ENCODE peak calls at places on chromosomes 1 and 21, in six cellular contexts. G is ovary, X is left lung, S is lower lobe of right lung, A is dorsolateral prefrontal cortex, W is fibroblast of villous mesenchyme. M is an unnamed sample.

GRCh38 chr1:57576750-57577149 is 152.9 kb upstream of the DAB1 start:
- DNase-seq in A (no peak), W (no peak), G (no peak), X (no peak), S (no peak), M (no peak)

GRCh38 chr1:230085178-230085515 is 18.1 kb downstream of the GALNT2 start:
- DNase-seq in G (no peak), X (no peak), A (no peak), S (no peak), W (no peak), M (no peak)

GRCh38 chr1:208245185-208245705 is 1.1 kb upstream of the PLXNA2 start:
- DNase-seq in X (peak), G (peak), S (peak), A (peak), W (peak), M (peak)

GRCh38 chr1:91791103-91791502 is 94.8 kb downstream of the TGFBR3 start:
- DNase-seq in G (no peak), A (no peak), X (no peak), W (no peak), S (no peak), M (no peak)

GRCh38 chr1:218171302-218171893 is 113.7 kb upstream of the RRP15 start:
- DNase-seq in X (no peak), S (no peak), G (no peak), A (no peak), W (peak), M (peak)

GRCh38 chr1:61157420-61157987 is 75.1 kb downstream of the NFIA start:
- DNase-seq in S (no peak), G (no peak), W (peak), A (no peak), X (no peak), M (peak)

GRCh38 chr1:182957902-182958395 is 5.0 kb upstream of the SHCBP1L start:
- DNase-seq in W (no peak), S (no peak), X (no peak), G (no peak), A (no peak), M (no peak)

GRCh38 chr1:818611-819291 is 105.0 kb upstream of the SAMD11 start:
- DNase-seq in S (no peak), X (no peak), A (no peak), G (no peak), W (peak), M (no peak)

GRCh38 chr1:153728305-153729066 is 636 bp downstream of the INTS3 start:
- DNase-seq in G (peak), W (peak), A (no peak), X (peak), S (peak), M (peak)

GRCh38 chr1:109847251-109847650 is 63.4 kb upstream of the CSF1 start:
- DNase-seq in S (no peak), G (no peak), X (no peak), W (no peak), A (no peak), M (no peak)

GRCh38 chr1:197896301-197896700 is 6.1 kb upstream of the C1orf53 start:
- DNase-seq in A (no peak), G (no peak), S (no peak), X (no peak), W (no peak), M (no peak)

GRCh38 chr1:228212966-228213844 is 5.4 kb downstream of the OBSCN start:
- DNase-seq in X (peak), S (peak), W (peak), A (peak), G (peak), M (peak)

GRCh38 chr1:8194481-8195227 is 123.3 kb upstream of the SLC45A1 start:
- DNase-seq in X (no peak), G (peak), A (no peak), S (no peak), W (no peak), M (peak)

GRCh38 chr1:8096105-8097011 is 70.2 kb upstream of the ERRFI1 start:
- DNase-seq in G (no peak), S (no peak), W (peak), X (no peak), A (no peak), M (peak)

GRCh38 chr1:212710566-212710965 is 10.9 kb upstream of the BATF3 start:
- DNase-seq in W (no peak), A (no peak), X (no peak), S (no peak), G (no peak), M (no peak)

GRCh38 chr21:25717491-25718139 is 17.1 kb downstream of the ATP5PF start:
- DNase-seq in W (peak), S (no peak), X (no peak), G (no peak), A (no peak), M (peak)

GRCh38 chr1:118253310-118253903 is 68.4 kb upstream of the SPAG17 start:
- DNase-seq in S (no peak), X (no peak), A (no peak), G (no peak), W (no peak), M (no peak)

GRCh38 chr1:2392071-2392442 is 416 bp downstream of the RER1 start:
- DNase-seq in S (no peak), G (no peak), A (no peak), W (peak), X (no peak), M (no peak)

DNA sequence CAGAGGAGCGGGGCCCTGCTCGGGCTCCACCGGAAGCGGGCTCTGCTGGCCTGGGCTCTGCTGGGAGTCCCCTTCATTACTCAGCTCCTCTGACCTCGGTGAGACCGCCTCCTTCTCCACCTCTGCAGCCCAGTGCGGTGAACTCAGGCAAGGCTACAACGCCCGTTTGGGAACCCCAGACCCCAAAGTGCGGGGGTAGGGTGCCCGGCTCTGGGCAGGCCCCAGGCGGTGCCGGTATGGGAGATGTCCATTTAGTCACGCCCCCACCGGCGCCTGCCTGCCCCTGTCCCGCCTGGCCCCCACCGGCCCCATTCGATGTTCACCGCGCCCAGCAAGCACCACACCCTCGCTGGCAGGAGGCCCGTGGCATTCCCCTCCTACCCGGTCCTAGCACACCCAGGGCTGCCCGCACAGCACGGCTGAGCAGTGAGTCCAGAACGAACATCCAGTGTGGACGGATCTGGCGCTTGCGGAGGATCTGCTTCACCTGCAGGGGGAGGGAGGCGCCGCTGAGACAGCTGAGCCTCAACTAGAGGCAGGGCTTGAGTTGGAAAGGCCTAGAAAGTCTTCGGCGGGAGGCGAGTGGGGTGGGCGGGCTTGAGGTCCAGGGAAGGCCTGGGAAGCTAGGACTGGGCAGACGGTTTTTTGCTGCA is 10.0 kb downstream of the MAP3K6 start:
- DNase-seq in X (no peak), W (no peak), S (peak), G (no peak), A (no peak), M (no peak)
- H3K4me3 ChIP-seq in X (no peak), W (no peak), S (peak), G (no peak), A (no peak), M (no peak)

DNA sequence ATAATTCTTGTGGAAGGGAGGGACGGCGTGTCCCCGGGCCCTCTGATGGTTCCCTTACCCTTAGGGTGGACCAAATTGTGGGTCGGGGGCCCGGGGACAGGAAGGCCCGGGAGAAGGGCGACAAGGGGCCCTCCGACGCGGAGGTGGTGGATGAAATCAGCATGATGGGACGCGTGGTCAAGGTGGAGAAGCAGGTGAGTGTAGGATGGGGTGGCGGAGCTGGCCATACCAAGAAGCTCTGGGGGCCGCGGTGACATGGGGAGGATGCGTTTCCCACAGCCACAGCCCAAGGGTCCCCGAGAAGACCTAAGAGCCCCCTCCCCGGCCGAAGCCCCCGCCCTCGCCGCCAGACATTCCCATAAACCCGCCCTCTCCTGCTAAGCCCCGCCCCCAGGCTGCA is 24.6 kb downstream of the CITED4 start:
- DNase-seq in W (no peak), G (no peak), X (no peak), A (no peak), S (peak), M (no peak)
- TF ChIP-seq CTCF in W (no peak), G (no peak), X (no peak), A (no peak), S (no peak), M (no peak)

GRCh38 chr1:243739335-243740003 is 110.6 kb downstream of the AKT3 start:
- DNase-seq in S (no peak), A (no peak), X (no peak), G (no peak), W (no peak), M (peak)

GRCh38 chr1:243740255-243740999 is 109.6 kb downstream of the AKT3 start:
- DNase-seq in A (no peak), G (no peak), S (no peak), X (no peak), W (no peak), M (peak)

GRCh38 chr1:243734311-243734700 is 115.7 kb downstream of the AKT3 start:
- DNase-seq in G (no peak), X (no peak), W (no peak), S (no peak), A (no peak), M (peak)

GRCh38 chr1:243735457-243735856 is 114.6 kb downstream of the AKT3 start:
- DNase-seq in W (no peak), A (no peak), G (no peak), X (no peak), S (no peak), M (no peak)

DNA sequence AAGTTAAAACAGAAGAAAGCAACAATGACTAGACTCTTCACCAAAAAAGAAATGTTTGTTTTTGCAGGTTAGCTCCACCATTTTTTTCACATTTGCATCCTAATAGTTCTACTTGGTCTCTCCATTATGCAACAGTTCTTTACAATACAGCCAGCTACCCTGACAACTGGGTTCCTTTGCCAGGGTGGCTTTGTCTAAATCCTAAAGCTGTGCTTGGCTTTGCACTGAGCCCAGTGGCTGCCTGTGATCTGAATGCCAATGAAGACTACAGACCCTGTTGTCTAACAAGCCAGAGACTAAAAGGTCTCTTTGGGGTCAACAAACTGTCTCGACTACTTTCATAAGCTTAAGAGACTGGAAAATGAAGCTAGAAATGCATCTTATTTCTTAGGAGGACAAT is 112.0 kb downstream of the AKT3 start:
- DNase-seq in S (no peak), A (peak), W (no peak), X (no peak), G (no peak), M (no peak)
- H3K4me3 ChIP-seq in S (no peak), A (no peak), W (no peak), X (no peak), G (no peak), M (no peak)

GRCh38 chr1:24157921-24158481 is 15.1 kb upstream of the IL22RA1 start:
- DNase-seq in X (no peak), S (no peak), A (no peak), W (no peak), G (no peak), M (peak)

GRCh38 chr1:24152631-24153494 is 9.9 kb upstream of the IL22RA1 start:
- DNase-seq in W (no peak), X (no peak), G (no peak), A (no peak), S (no peak), M (no peak)

GRCh38 chr1:24154215-24154614 is 11.3 kb upstream of the IL22RA1 start:
- DNase-seq in W (no peak), G (no peak), S (no peak), X (no peak), A (no peak), M (no peak)

GRCh38 chr1:24156542-24157260 is 13.8 kb upstream of the IL22RA1 start:
- DNase-seq in W (no peak), X (no peak), S (no peak), G (no peak), A (no peak), M (no peak)

DNA sequence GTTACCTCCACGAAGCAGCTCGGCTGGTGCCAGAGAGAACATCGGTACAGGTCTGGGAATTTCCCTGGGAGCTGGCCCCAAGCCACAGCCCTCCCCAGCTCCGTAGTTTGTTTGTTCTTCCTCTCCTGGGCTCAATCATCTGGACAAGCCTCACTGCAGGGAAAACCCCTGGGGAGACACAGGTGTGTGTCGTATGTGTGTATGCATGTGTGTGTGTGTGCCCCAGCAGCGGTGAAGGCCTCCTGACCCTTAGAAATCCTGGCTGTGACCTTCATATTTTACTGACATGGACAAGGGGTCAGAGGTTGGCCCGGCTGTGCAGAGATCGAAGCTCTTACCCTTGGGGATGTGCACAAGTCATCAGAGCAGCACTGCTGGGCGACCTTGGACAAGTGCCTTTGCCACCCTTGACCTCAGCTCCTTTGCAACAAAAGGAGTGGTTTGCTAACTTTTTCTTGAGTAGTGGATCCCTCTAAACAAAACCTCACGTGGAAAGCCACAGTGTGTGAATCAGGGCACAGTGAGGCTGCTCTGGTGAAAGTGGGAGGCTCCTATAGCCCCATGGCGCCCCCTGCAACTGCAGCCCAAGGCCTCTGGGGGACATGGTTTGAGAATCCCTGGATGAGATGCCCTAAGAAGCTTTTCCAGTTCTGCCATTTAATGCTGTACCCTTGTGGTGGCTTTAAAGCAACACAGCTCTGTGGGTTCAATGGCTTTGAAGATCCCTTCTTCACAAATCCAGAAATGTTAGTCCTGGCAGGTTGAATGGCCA is 12.3 kb upstream of the IL22RA1 start:
- DNase-seq in A (no peak), G (no peak), S (no peak), X (no peak), W (no peak), M (no peak)
- TF ChIP-seq CTCF in A (no peak), G (no peak), S (no peak), X (no peak), W (peak), M (peak)

DNA sequence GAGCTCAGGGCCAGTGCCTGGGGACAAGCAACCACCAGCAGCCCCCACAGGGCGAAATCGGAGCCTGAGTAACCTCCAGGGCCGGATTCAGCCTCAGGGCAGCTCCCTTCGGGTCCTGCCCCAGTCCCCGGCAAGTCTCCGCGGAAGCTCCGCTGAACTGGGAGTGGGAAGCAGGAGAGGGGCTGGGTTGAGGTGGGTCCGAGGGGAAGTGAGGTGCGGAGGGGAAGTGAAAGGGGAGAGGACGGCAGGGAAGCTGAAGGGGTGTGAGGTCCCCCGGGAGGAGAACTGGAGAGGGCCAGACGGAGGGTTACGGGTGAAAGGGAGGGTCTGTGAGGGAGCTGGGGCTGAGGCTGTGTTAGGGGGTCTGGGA is 560 bp downstream of the PADI2 start:
- DNase-seq in A (no peak), X (no peak), W (no peak), S (no peak), G (no peak), M (no peak)
- H3K4me3 ChIP-seq in A (peak), X (peak), W (no peak), S (peak), G (peak), M (no peak)

M was measured in fibroblast of pulmonary artery.